ENCODE peak calls at places on chromosomes 1 and 21, in ten cellular contexts. N, T, K, Z, H, O, M, D, C and Y are unnamed samples.

GRCh38 chr1:230174765-230175747 is 108.0 kb downstream of the GALNT2 start:
- DNase-seq in N (no peak), T (no peak), K (no peak), Z (no peak), H (no peak), O (no peak), M (no peak), D (no peak), C (peak), Y (no peak)

GRCh38 chr1:17965515-17966100 is 142.0 kb upstream of the IGSF21 start:
- DNase-seq in N (no peak), T (no peak), K (no peak), Z (no peak), H (no peak), O (no peak), M (no peak), D (no peak), C (no peak), Y (no peak)

GRCh38 chr1:97820470-97821188 is 100.2 kb downstream of the DPYD start:
- DNase-seq in N (no peak), T (peak), K (peak), Z (no peak), H (no peak), O (no peak), M (no peak), D (no peak), C (peak), Y (no peak)

GRCh38 chr1:114607223-114607622 is 25.8 kb upstream of the BCAS2 start:
- DNase-seq in N (no peak), T (no peak), K (no peak), Z (no peak), H (no peak), O (no peak), M (no peak), D (no peak), C (no peak), Y (no peak)

GRCh38 chr1:177945943-177946650 is 23.8 kb downstream of the SEC16B start:
- DNase-seq in N (no peak), T (peak), K (no peak), Z (no peak), H (no peak), O (peak), M (peak), D (no peak), C (peak), Y (no peak)

GRCh38 chr1:158285756-158286241 is 3.9 kb upstream of the CD1C start:
- DNase-seq in N (no peak), T (no peak), K (no peak), Z (no peak), H (no peak), O (no peak), M (peak), D (peak), C (peak), Y (no peak)

GRCh38 chr1:207866471-207867135 is 44.3 kb downstream of the CD34 start:
- DNase-seq in N (no peak), T (no peak), K (peak), Z (no peak), H (peak), O (peak), M (peak), D (no peak), C (peak), Y (no peak)

GRCh38 chr21:26844258-26845065 is 747 bp downstream of the ADAMTS1 start:
- DNase-seq in N (no peak), T (peak), K (no peak), Z (no peak), H (peak), O (peak), M (peak), D (peak), C (peak), Y (peak)

GRCh38 chr1:204446413-204447111 is 34.9 kb upstream of the PPP1R15B start:
- DNase-seq in N (no peak), T (peak), K (peak), Z (no peak), H (peak), O (peak), M (peak), D (peak), C (peak), Y (peak)

GRCh38 chr21:39441502-39442475 is 3.8 kb downstream of the LCA5L start:
- DNase-seq in N (no peak), T (peak), K (peak), Z (no peak), H (no peak), O (no peak), M (no peak), D (no peak), C (peak), Y (no peak)

GRCh38 chr1:175555266-175555665 is 188.1 kb downstream of the TNR start:
- DNase-seq in N (no peak), T (no peak), K (no peak), Z (no peak), H (no peak), O (no peak), M (no peak), D (no peak), C (no peak), Y (no peak)

GRCh38 chr1:166827426-166827825 is 11.8 kb upstream of the POGK start:
- DNase-seq in N (no peak), T (no peak), K (no peak), Z (no peak), H (no peak), O (no peak), M (no peak), D (no peak), C (no peak), Y (no peak)

GRCh38 chr1:50423670-50424000 is 392 bp upstream of the DMRTA2 start:
- DNase-seq in N (no peak), T (peak), K (no peak), Z (no peak), H (no peak), O (peak), M (no peak), D (no peak), C (no peak), Y (no peak)

GRCh38 chr21:35350965-35351364 is 301.9 kb upstream of the RUNX1 start:
- DNase-seq in N (no peak), T (peak), K (no peak), Z (no peak), H (no peak), O (no peak), M (no peak), D (no peak), C (no peak), Y (no peak)

GRCh38 chr1:116365857-116366256 is 7.2 kb upstream of the ATP1A1 start:
- DNase-seq in N (no peak), T (no peak), K (no peak), Z (no peak), H (no peak), O (no peak), M (no peak), D (no peak), C (no peak), Y (no peak)

GRCh38 chr21:19607983-19608668 is 1204.5 kb upstream of the TMPRSS15 start:
- DNase-seq in N (no peak), T (no peak), K (no peak), Z (no peak), H (no peak), O (no peak), M (no peak), D (no peak), C (peak), Y (no peak)

GRCh38 chr21:25409992-25410391 is 197.3 kb downstream of the MRPL39 start:
- DNase-seq in N (no peak), T (no peak), K (no peak), Z (no peak), H (no peak), O (no peak), M (no peak), D (no peak), C (no peak), Y (no peak)

GRCh38 chr1:224700915-224701531 is 84.9 kb downstream of the CNIH3 start:
- DNase-seq in N (no peak), T (peak), K (no peak), Z (no peak), H (no peak), O (no peak), M (no peak), D (no peak), C (peak), Y (no peak)

GRCh38 chr1:64936958-64937357 is 29.4 kb downstream of the JAK1 start:
- DNase-seq in N (no peak), T (no peak), K (no peak), Z (no peak), H (no peak), O (no peak), M (no peak), D (no peak), C (no peak), Y (no peak)